ENCODE peak calls at places on chromosomes 7 and 10, in seven cellular contexts. One of them, this sample, is unnamed.

GRCh38 chr7:105304040-105304895 is 84.5 kb downstream of the SRPK2 start:
- DNase-seq in GM12878: peak
- DNase-seq in GM12892: no peak
- DNase-seq in HepG2: peak
- DNase-seq in SK-N-SH: no peak
- DNase-seq in H1: no peak
- DNase-seq in K562: no peak
- DNase-seq in this sample: no peak

GRCh38 chr10:62748386-62748785 is 56.1 kb upstream of the ADO start:
- DNase-seq in GM12878: no peak
- DNase-seq in GM12892: no peak
- DNase-seq in HepG2: no peak
- DNase-seq in SK-N-SH: no peak
- DNase-seq in H1: no peak
- DNase-seq in K562: no peak
- DNase-seq in this sample: no peak

GRCh38 chr7:108015740-108016139 is 12.8 kb upstream of the LAMB1 start:
- DNase-seq in GM12878: no peak
- DNase-seq in GM12892: no peak
- DNase-seq in HepG2: peak
- DNase-seq in SK-N-SH: no peak
- DNase-seq in H1: no peak
- DNase-seq in K562: no peak
- DNase-seq in this sample: no peak

GRCh38 chr7:50783801-50784507 is 1.3 kb upstream of the GRB10 start:
- DNase-seq in GM12878: no peak
- DNase-seq in GM12892: no peak
- DNase-seq in HepG2: no peak
- DNase-seq in SK-N-SH: no peak
- DNase-seq in H1: no peak
- DNase-seq in K562: no peak
- DNase-seq in this sample: no peak

GRCh38 chr10:68471586-68472408 is at the start of gene DNA2:
- DNase-seq in GM12878: peak
- DNase-seq in GM12892: peak
- DNase-seq in HepG2: peak
- DNase-seq in SK-N-SH: peak
- DNase-seq in H1: peak
- DNase-seq in K562: peak
- DNase-seq in this sample: peak

GRCh38 chr7:22016547-22016946 is 70.8 kb upstream of the CDCA7L start:
- DNase-seq in GM12878: no peak
- DNase-seq in GM12892: no peak
- DNase-seq in HepG2: no peak
- DNase-seq in SK-N-SH: no peak
- DNase-seq in H1: no peak
- DNase-seq in K562: no peak
- DNase-seq in this sample: no peak

GRCh38 chr7:92134271-92135099 is at the start of gene CYP51A1:
- DNase-seq in GM12878: peak
- DNase-seq in GM12892: peak
- DNase-seq in HepG2: peak
- DNase-seq in SK-N-SH: peak
- DNase-seq in H1: peak
- DNase-seq in K562: peak
- DNase-seq in this sample: peak

GRCh38 chr10:71975087-71975890 is 11.1 kb downstream of the CHST3 start:
- DNase-seq in GM12878: no peak
- DNase-seq in GM12892: no peak
- DNase-seq in HepG2: no peak
- DNase-seq in SK-N-SH: no peak
- DNase-seq in H1: no peak
- DNase-seq in K562: no peak
- DNase-seq in this sample: no peak

GRCh38 chr7:40879941-40880558 is 745.2 kb downstream of the SUGCT start:
- DNase-seq in GM12878: no peak
- DNase-seq in GM12892: no peak
- DNase-seq in HepG2: no peak
- DNase-seq in SK-N-SH: no peak
- DNase-seq in H1: no peak
- DNase-seq in K562: no peak
- DNase-seq in this sample: no peak

GRCh38 chr7:43572516-43573049 is 10.3 kb upstream of the STK17A start:
- DNase-seq in GM12878: no peak
- DNase-seq in GM12892: no peak
- DNase-seq in HepG2: no peak
- DNase-seq in SK-N-SH: no peak
- DNase-seq in H1: no peak
- DNase-seq in K562: peak
- DNase-seq in this sample: no peak

GRCh38 chr10:43224321-43224720 is 42.5 kb downstream of the RASGEF1A start:
- DNase-seq in GM12878: no peak
- DNase-seq in GM12892: no peak
- DNase-seq in HepG2: no peak
- DNase-seq in SK-N-SH: no peak
- DNase-seq in H1: no peak
- DNase-seq in K562: no peak
- DNase-seq in this sample: no peak

GRCh38 chr7:25075459-25075858 is 49.6 kb downstream of the CYCS start:
- DNase-seq in GM12878: no peak
- DNase-seq in GM12892: no peak
- DNase-seq in HepG2: no peak
- DNase-seq in SK-N-SH: no peak
- DNase-seq in H1: no peak
- DNase-seq in K562: no peak
- DNase-seq in this sample: no peak

GRCh38 chr10:90440870-90441269 is 417.0 kb downstream of the HTR7 start:
- DNase-seq in GM12878: no peak
- DNase-seq in GM12892: no peak
- DNase-seq in HepG2: no peak
- DNase-seq in SK-N-SH: no peak
- DNase-seq in H1: no peak
- DNase-seq in K562: no peak
- DNase-seq in this sample: no peak

GRCh38 chr7:116025098-116025809 is 5.3 kb downstream of the TFEC start:
- DNase-seq in GM12878: no peak
- DNase-seq in GM12892: no peak
- DNase-seq in HepG2: no peak
- DNase-seq in SK-N-SH: no peak
- DNase-seq in H1: no peak
- DNase-seq in K562: no peak
- DNase-seq in this sample: no peak

GRCh38 chr10:14322531-14322930 is 8.2 kb downstream of the FRMD4A start:
- DNase-seq in GM12878: no peak
- DNase-seq in GM12892: no peak
- DNase-seq in HepG2: no peak
- DNase-seq in SK-N-SH: no peak
- DNase-seq in H1: no peak
- DNase-seq in K562: no peak
- DNase-seq in this sample: no peak

GRCh38 chr7:94228678-94229077 is 166.0 kb upstream of the COL1A2 start:
- DNase-seq in GM12878: no peak
- DNase-seq in GM12892: no peak
- DNase-seq in HepG2: no peak
- DNase-seq in SK-N-SH: peak
- DNase-seq in H1: no peak
- DNase-seq in K562: no peak
- DNase-seq in this sample: no peak

GRCh38 chr10:79058899-79059771 is 9.6 kb upstream of the ZMIZ1 start:
- DNase-seq in GM12878: no peak
- DNase-seq in GM12892: no peak
- DNase-seq in HepG2: peak
- DNase-seq in SK-N-SH: peak
- DNase-seq in H1: no peak
- DNase-seq in K562: no peak
- DNase-seq in this sample: no peak

GRCh38 chr7:51224811-51225581 is 91.6 kb downstream of the COBL start:
- DNase-seq in GM12878: no peak
- DNase-seq in GM12892: no peak
- DNase-seq in HepG2: peak
- DNase-seq in SK-N-SH: no peak
- DNase-seq in H1: peak
- DNase-seq in K562: peak
- DNase-seq in this sample: no peak

GRCh38 chr10:98055875-98056516 is 25.6 kb upstream of the CRTAC1 start:
- DNase-seq in GM12878: no peak
- DNase-seq in GM12892: no peak
- DNase-seq in HepG2: no peak
- DNase-seq in SK-N-SH: no peak
- DNase-seq in H1: no peak
- DNase-seq in K562: peak
- DNase-seq in this sample: no peak
- TF ChIP-seq TAF1 in GM12878: no peak
- TF ChIP-seq TAF1 in GM12892: no peak
- TF ChIP-seq TAF1 in HepG2: no peak
- TF ChIP-seq TAF1 in SK-N-SH: no peak
- TF ChIP-seq TAF1 in H1: no peak
- TF ChIP-seq TAF1 in K562: no peak
- TF ChIP-seq TAF1 in this sample: no peak

GRCh38 chr10:131795761-131796160 is 105.0 kb upstream of the PPP2R2D start:
- DNase-seq in GM12878: no peak
- DNase-seq in GM12892: no peak
- DNase-seq in HepG2: peak
- DNase-seq in SK-N-SH: no peak
- DNase-seq in H1: no peak
- DNase-seq in K562: no peak
- DNase-seq in this sample: no peak
- TF ChIP-seq TAF1 in GM12878: no peak
- TF ChIP-seq TAF1 in GM12892: no peak
- TF ChIP-seq TAF1 in HepG2: no peak
- TF ChIP-seq TAF1 in SK-N-SH: no peak
- TF ChIP-seq TAF1 in H1: no peak
- TF ChIP-seq TAF1 in K562: no peak
- TF ChIP-seq TAF1 in this sample: no peak

GRCh38 chr10:8180756-8181155 is 126.3 kb downstream of the GATA3 start:
- DNase-seq in GM12878: no peak
- DNase-seq in GM12892: no peak
- DNase-seq in HepG2: no peak
- DNase-seq in SK-N-SH: peak
- DNase-seq in H1: no peak
- DNase-seq in K562: no peak
- DNase-seq in this sample: no peak

GRCh38 chr10:8181496-8182174 is 127.1 kb downstream of the GATA3 start:
- DNase-seq in GM12878: no peak
- DNase-seq in GM12892: no peak
- DNase-seq in HepG2: peak
- DNase-seq in SK-N-SH: no peak
- DNase-seq in H1: no peak
- DNase-seq in K562: no peak
- DNase-seq in this sample: no peak

GRCh38 chr10:8182841-8183240 is 128.4 kb downstream of the GATA3 start:
- DNase-seq in GM12878: no peak
- DNase-seq in GM12892: no peak
- DNase-seq in HepG2: no peak
- DNase-seq in SK-N-SH: no peak
- DNase-seq in H1: no peak
- DNase-seq in K562: no peak
- DNase-seq in this sample: no peak

GRCh38 chr10:8179081-8179480 is 124.6 kb downstream of the GATA3 start:
- DNase-seq in GM12878: no peak
- DNase-seq in GM12892: no peak
- DNase-seq in HepG2: no peak
- DNase-seq in SK-N-SH: no peak
- DNase-seq in H1: no peak
- DNase-seq in K562: no peak
- DNase-seq in this sample: no peak

DNA sequence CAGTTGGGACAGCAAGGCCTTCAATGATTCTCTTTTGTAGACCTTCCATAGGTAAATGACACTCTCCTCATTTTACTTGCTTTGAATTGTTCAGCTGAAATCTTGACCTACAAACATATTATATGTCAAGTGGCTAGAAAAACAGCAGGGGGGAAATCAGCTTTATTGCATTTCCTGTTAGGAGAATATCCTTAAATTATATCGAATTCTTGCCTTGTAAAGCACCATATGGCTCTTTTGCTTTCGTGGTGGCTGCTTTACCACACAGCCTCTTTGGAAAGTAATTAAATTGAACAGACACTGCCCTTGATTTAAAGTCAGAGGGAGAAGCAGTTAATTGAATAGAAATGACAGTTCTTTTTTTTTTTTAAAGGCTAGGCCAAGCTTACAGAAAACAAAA is 125.9 kb downstream of the GATA3 start:
- DNase-seq in GM12878: no peak
- DNase-seq in GM12892: no peak
- DNase-seq in HepG2: no peak
- DNase-seq in SK-N-SH: peak
- DNase-seq in H1: no peak
- DNase-seq in K562: no peak
- DNase-seq in this sample: no peak
- TF ChIP-seq TAF1 in GM12878: no peak
- TF ChIP-seq TAF1 in GM12892: no peak
- TF ChIP-seq TAF1 in HepG2: no peak
- TF ChIP-seq TAF1 in SK-N-SH: no peak
- TF ChIP-seq TAF1 in H1: no peak
- TF ChIP-seq TAF1 in K562: no peak
- TF ChIP-seq TAF1 in this sample: no peak

GRCh38 chr10:60818134-60818770 is 40.0 kb downstream of the CDK1 start:
- DNase-seq in GM12878: no peak
- DNase-seq in GM12892: no peak
- DNase-seq in HepG2: no peak
- DNase-seq in SK-N-SH: no peak
- DNase-seq in H1: no peak
- DNase-seq in K562: no peak
- DNase-seq in this sample: no peak
- TF ChIP-seq TAF1 in GM12878: no peak
- TF ChIP-seq TAF1 in GM12892: no peak
- TF ChIP-seq TAF1 in HepG2: no peak
- TF ChIP-seq TAF1 in SK-N-SH: no peak
- TF ChIP-seq TAF1 in H1: no peak
- TF ChIP-seq TAF1 in K562: no peak
- TF ChIP-seq TAF1 in this sample: no peak

GRCh38 chr10:88941026-88941425 is 11.5 kb downstream of the ACTA2 start:
- DNase-seq in GM12878: no peak
- DNase-seq in GM12892: no peak
- DNase-seq in HepG2: no peak
- DNase-seq in SK-N-SH: no peak
- DNase-seq in H1: no peak
- DNase-seq in K562: no peak
- DNase-seq in this sample: no peak
- TF ChIP-seq TAF1 in GM12878: no peak
- TF ChIP-seq TAF1 in GM12892: no peak
- TF ChIP-seq TAF1 in HepG2: no peak
- TF ChIP-seq TAF1 in SK-N-SH: no peak
- TF ChIP-seq TAF1 in H1: no peak
- TF ChIP-seq TAF1 in K562: no peak
- TF ChIP-seq TAF1 in this sample: no peak

DNA sequence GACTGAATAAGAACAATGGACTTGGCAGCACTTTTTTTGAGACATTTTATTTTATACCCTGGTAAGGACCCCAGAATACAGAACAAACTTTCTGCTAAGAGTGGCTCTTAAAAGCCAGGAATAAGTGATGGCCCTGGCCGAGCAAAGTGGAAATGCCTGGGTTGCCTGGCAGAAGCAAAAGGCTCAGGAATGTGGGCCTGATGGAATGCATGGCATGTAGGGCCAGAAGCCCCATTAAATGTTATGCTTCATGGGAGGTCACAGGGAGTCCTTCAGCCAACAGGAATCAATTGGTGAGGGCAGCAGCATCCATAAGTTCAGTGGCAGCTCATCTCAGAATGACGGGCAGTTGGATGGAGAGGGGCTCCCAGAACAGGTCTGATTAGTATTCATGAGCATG is 301.5 kb upstream of the CACNA2D1 start:
- DNase-seq in GM12878: no peak
- DNase-seq in GM12892: no peak
- DNase-seq in HepG2: no peak
- DNase-seq in SK-N-SH: no peak
- DNase-seq in H1: no peak
- DNase-seq in K562: no peak
- DNase-seq in this sample: no peak
- TF ChIP-seq TAF1 in GM12878: no peak
- TF ChIP-seq TAF1 in GM12892: no peak
- TF ChIP-seq TAF1 in HepG2: no peak
- TF ChIP-seq TAF1 in SK-N-SH: no peak
- TF ChIP-seq TAF1 in H1: no peak
- TF ChIP-seq TAF1 in K562: no peak
- TF ChIP-seq TAF1 in this sample: no peak